ENCODE peak calls at places on chromosomes 5 and 9, in four cellular contexts. One of them, this sample, is unnamed.

GRCh38 chr9:134738869-134739659 is 97.5 kb downstream of the COL5A1 start:
- DNase-seq in NCI-H1694 treated with DMSO at 0.1 percent for 48 hours: peak
- DNase-seq in GM03348: peak
- DNase-seq in SHP77: no peak
- DNase-seq in this sample: peak

GRCh38 chr5:38925154-38925925 is 79.5 kb downstream of the OSMR start:
- DNase-seq in NCI-H1694 treated with DMSO at 0.1 percent for 48 hours: no peak
- DNase-seq in SHP77: no peak
- DNase-seq in GM03348: peak
- DNase-seq in this sample: no peak

GRCh38 chr5:24232929-24233328 is 411.8 kb downstream of the CDH10 start:
- DNase-seq in GM03348: peak
- DNase-seq in NCI-H1694 treated with DMSO at 0.1 percent for 48 hours: peak
- DNase-seq in SHP77: no peak
- DNase-seq in this sample: peak

GRCh38 chr5:150394103-150394502 is 18.6 kb downstream of the CD74 start:
- DNase-seq in SHP77: no peak
- DNase-seq in GM03348: no peak
- DNase-seq in NCI-H1694 treated with DMSO at 0.1 percent for 48 hours: no peak
- DNase-seq in this sample: no peak

GRCh38 chr9:130936285-130937117 is 2.5 kb downstream of the FIBCD1 start:
- DNase-seq in NCI-H1694 treated with DMSO at 0.1 percent for 48 hours: peak
- DNase-seq in SHP77: no peak
- DNase-seq in GM03348: peak
- DNase-seq in this sample: peak

GRCh38 chr5:17230808-17231525 is 13.5 kb downstream of the BASP1 start:
- DNase-seq in NCI-H1694 treated with DMSO at 0.1 percent for 48 hours: no peak
- DNase-seq in GM03348: no peak
- DNase-seq in SHP77: no peak
- DNase-seq in this sample: peak

GRCh38 chr9:80866121-80866520 is 823.2 kb downstream of the TLE1 start:
- DNase-seq in NCI-H1694 treated with DMSO at 0.1 percent for 48 hours: no peak
- DNase-seq in SHP77: no peak
- DNase-seq in GM03348: no peak
- DNase-seq in this sample: no peak

GRCh38 chr5:172492097-172492840 is 37.9 kb upstream of the SH3PXD2B start:
- DNase-seq in GM03348: no peak
- DNase-seq in NCI-H1694 treated with DMSO at 0.1 percent for 48 hours: no peak
- DNase-seq in SHP77: no peak
- DNase-seq in this sample: no peak

GRCh38 chr9:120578614-120579013 is 1.4 kb downstream of the CDK5RAP2 start:
- DNase-seq in GM03348: no peak
- DNase-seq in SHP77: no peak
- DNase-seq in NCI-H1694 treated with DMSO at 0.1 percent for 48 hours: no peak
- DNase-seq in this sample: no peak

GRCh38 chr5:91207248-91207647 is 175.9 kb downstream of the ARRDC3 start:
- DNase-seq in SHP77: no peak
- DNase-seq in GM03348: no peak
- DNase-seq in NCI-H1694 treated with DMSO at 0.1 percent for 48 hours: no peak
- DNase-seq in this sample: no peak

GRCh38 chr5:172714491-172715420 is 56.2 kb downstream of the DUSP1 start:
- DNase-seq in NCI-H1694 treated with DMSO at 0.1 percent for 48 hours: peak
- DNase-seq in SHP77: peak
- DNase-seq in GM03348: peak
- DNase-seq in this sample: peak

GRCh38 chr9:84667571-84668203 is 1.8 kb upstream of the NTRK2 start:
- DNase-seq in NCI-H1694 treated with DMSO at 0.1 percent for 48 hours: no peak
- DNase-seq in GM03348: peak
- DNase-seq in SHP77: no peak
- DNase-seq in this sample: peak

GRCh38 chr5:145856285-145856818 is 16.5 kb downstream of the GRXCR2 start:
- DNase-seq in NCI-H1694 treated with DMSO at 0.1 percent for 48 hours: no peak
- DNase-seq in SHP77: peak
- DNase-seq in GM03348: peak
- DNase-seq in this sample: no peak

GRCh38 chr9:34869390-34869789 is 88.7 kb upstream of the PHF24 start:
- DNase-seq in NCI-H1694 treated with DMSO at 0.1 percent for 48 hours: no peak
- DNase-seq in SHP77: no peak
- DNase-seq in GM03348: no peak
- DNase-seq in this sample: peak

GRCh38 chr5:159422371-159422770 is 92.1 kb upstream of the IL12B start:
- DNase-seq in SHP77: no peak
- DNase-seq in NCI-H1694 treated with DMSO at 0.1 percent for 48 hours: no peak
- DNase-seq in GM03348: peak
- DNase-seq in this sample: no peak

GRCh38 chr5:5364932-5365331 is 57.5 kb upstream of the ICE1 start:
- DNase-seq in SHP77: no peak
- DNase-seq in GM03348: no peak
- DNase-seq in NCI-H1694 treated with DMSO at 0.1 percent for 48 hours: no peak
- DNase-seq in this sample: no peak

GRCh38 chr5:158287643-158288228 is 428.8 kb upstream of the CLINT1 start:
- DNase-seq in SHP77: no peak
- DNase-seq in NCI-H1694 treated with DMSO at 0.1 percent for 48 hours: no peak
- DNase-seq in GM03348: peak
- DNase-seq in this sample: no peak

GRCh38 chr9:134344068-134344820 is 18.0 kb downstream of the RXRA start:
- DNase-seq in NCI-H1694 treated with DMSO at 0.1 percent for 48 hours: no peak
- DNase-seq in SHP77: no peak
- DNase-seq in GM03348: peak
- DNase-seq in this sample: no peak